ENCODE peak calls at places on chromosome 22, in eight cellular contexts. E is SK-N-SH, A is A549, V is MM.1S, I is cardiac muscle cell, T is left ventricle myocardium inferior, X is transverse colon, D is lower leg skin. N is an unnamed sample.

GRCh38 chr22:21448627-21449416 is 18.4 kb upstream of the TMEM191C start:
- DNase-seq in D (peak), I (no peak), A (no peak), T (no peak), E (no peak), V (no peak), X (no peak), N (no peak)

GRCh38 chr22:43320943-43321900 is 21.9 kb downstream of the SCUBE1 start:
- DNase-seq in V (no peak), D (no peak), T (no peak), E (no peak), I (no peak), X (no peak), A (no peak), N (no peak)

GRCh38 chr22:20810645-20811044 is 36.7 kb downstream of the SERPIND1 start:
- DNase-seq in V (no peak), E (no peak), A (no peak), I (no peak), X (no peak), D (peak), T (no peak), N (no peak)

GRCh38 chr22:20237480-20238440 is 30.4 kb downstream of the RTN4R start:
- DNase-seq in I (no peak), D (no peak), A (no peak), T (no peak), E (no peak), X (no peak), V (no peak), N (peak)

GRCh38 chr22:41523464-41524221 is 20.6 kb downstream of the POLR3H start:
- DNase-seq in E (peak), T (peak), I (no peak), A (no peak), X (no peak), V (no peak), D (no peak), N (no peak)

GRCh38 chr22:33108037-33108436 is 49.9 kb upstream of the SYN3 start:
- DNase-seq in E (no peak), V (no peak), I (no peak), A (no peak), T (no peak), D (no peak), X (no peak), N (no peak)

GRCh38 chr22:42353883-42354727 is 78.1 kb downstream of the NFAM1 start:
- DNase-seq in T (no peak), E (peak), X (no peak), I (no peak), V (no peak), A (no peak), D (no peak), N (no peak)

GRCh38 chr22:24516301-24516737 is 21.2 kb downstream of the UPB1 start:
- DNase-seq in X (no peak), D (no peak), A (peak), I (no peak), E (no peak), V (no peak), T (no peak), N (no peak)

GRCh38 chr22:38924197-38924952 is 33.0 kb upstream of the APOBEC3A start:
- DNase-seq in E (no peak), D (peak), I (peak), V (no peak), X (peak), A (peak), T (peak), N (no peak)

GRCh38 chr22:38257170-38257569 is 15.6 kb downstream of the TMEM184B start:
- DNase-seq in T (no peak), X (no peak), I (no peak), E (no peak), A (no peak), V (no peak), D (no peak), N (no peak)

GRCh38 chr22:30223303-30223702 is 23.3 kb downstream of the LIF start:
- DNase-seq in X (no peak), V (no peak), T (no peak), E (no peak), A (no peak), D (no peak), I (no peak), N (no peak)

GRCh38 chr22:19703869-19704268 is 10.4 kb upstream of the SEPTIN5 start:
- DNase-seq in A (no peak), X (no peak), T (no peak), D (peak), V (no peak), I (no peak), E (no peak), N (no peak)

GRCh38 chr22:48070083-48070482 is 1307.6 kb downstream of the TBC1D22A start:
- DNase-seq in A (no peak), V (no peak), D (no peak), X (no peak), I (no peak), E (no peak), T (no peak), N (no peak)

GRCh38 chr22:17552737-17553136 is 10.6 kb upstream of the SLC25A18 start:
- DNase-seq in X (no peak), V (no peak), E (no peak), D (peak), A (no peak), T (peak), I (peak), N (no peak)

GRCh38 chr22:19905619-19906276 is 35.8 kb upstream of the COMT start:
- DNase-seq in X (no peak), V (no peak), E (peak), T (no peak), I (peak), D (no peak), A (no peak), N (no peak)

GRCh38 chr22:17734197-17734596 is 40.1 kb downstream of the BID start:
- DNase-seq in D (no peak), V (no peak), X (no peak), T (no peak), A (no peak), E (no peak), I (no peak), N (no peak)

GRCh38 chr22:32518351-32518750 is 43.7 kb downstream of the FBXO7 start:
- DNase-seq in T (no peak), E (no peak), D (no peak), A (no peak), X (no peak), V (no peak), I (no peak), N (no peak)

GRCh38 chr22:39571538-39571937 is 985 bp downstream of the CACNA1I start:
- DNase-seq in T (no peak), I (no peak), D (no peak), X (no peak), A (no peak), E (no peak), V (no peak), N (no peak)

GRCh38 chr22:50225200-50225969 is 19.4 kb downstream of the TUBGCP6 start:
- DNase-seq in X (no peak), I (no peak), V (no peak), T (no peak), D (no peak), E (no peak), A (no peak), N (no peak)

GRCh38 chr22:39946571-39947407 is 13.4 kb upstream of the TMA7B start:
- DNase-seq in I (no peak), X (no peak), T (no peak), V (no peak), A (no peak), E (peak), D (no peak), N (no peak)

GRCh38 chr22:32985899-32986772 is 72.0 kb downstream of the SYN3 start:
- DNase-seq in D (peak), T (peak), X (peak), I (peak), V (peak), A (peak), E (peak), N (no peak)

GRCh38 chr22:44540756-44541670 is 43.0 kb upstream of the RTL6 start:
- DNase-seq in I (no peak), A (no peak), E (no peak), T (no peak), V (no peak), D (peak), X (no peak), N (no peak)

GRCh38 chr22:40203568-40203967 is 25.8 kb downstream of the TNRC6B start:
- DNase-seq in X (no peak), T (no peak), D (no peak), A (no peak), V (peak), I (no peak), E (no peak), N (peak)

GRCh38 chr22:44337658-44338004 is 24.9 kb upstream of the SHISAL1 start:
- DNase-seq in V (no peak), E (no peak), X (peak), T (no peak), I (peak), D (no peak), A (peak), N (no peak)

GRCh38 chr22:34293324-34293723 is 373.0 kb upstream of the LARGE1 start:
- DNase-seq in V (no peak), A (no peak), T (no peak), D (no peak), E (no peak), X (no peak), I (peak), N (no peak)

GRCh38 chr22:24108073-24108472 is 73.2 kb upstream of the SUSD2 start:
- DNase-seq in D (no peak), A (no peak), V (no peak), T (no peak), I (no peak), E (no peak), X (no peak), N (no peak)

GRCh38 chr22:24803064-24803542 is 2.9 kb upstream of the SGSM1 start:
- DNase-seq in I (peak), E (peak), A (peak), V (peak), D (peak), T (peak), X (peak), N (peak)

GRCh38 chr22:40578171-40578570 is 58.3 kb downstream of the MRTFA start:
- DNase-seq in X (no peak), I (no peak), E (no peak), T (no peak), D (no peak), A (no peak), V (no peak), N (no peak)

GRCh38 chr22:17009640-17010291 is 1.7 kb upstream of the GAB4 start:
- DNase-seq in E (no peak), X (no peak), A (no peak), T (no peak), D (no peak), V (no peak), I (no peak), N (no peak)

GRCh38 chr22:41911292-41911611 is 3.6 kb downstream of the SHISA8 start:
- DNase-seq in E (no peak), I (no peak), X (no peak), V (no peak), D (no peak), T (no peak), A (no peak), N (no peak)

GRCh38 chr22:32818446-32819115 is 17.1 kb downstream of the TIMP3 start:
- DNase-seq in A (no peak), V (no peak), T (no peak), I (peak), D (peak), E (no peak), X (no peak), N (no peak)

GRCh38 chr22:24333301-24333700 is 62.7 kb downstream of the SPECC1L start:
- DNase-seq in T (no peak), E (no peak), A (no peak), X (no peak), D (no peak), V (no peak), I (no peak), N (no peak)

GRCh38 chr22:38211556-38211955 is 9.8 kb downstream of the MAFF start:
- DNase-seq in X (no peak), E (no peak), A (no peak), I (no peak), T (no peak), V (no peak), D (no peak), N (no peak)

GRCh38 chr22:29207231-29207550 is 1.5 kb downstream of the EMID1 start:
- DNase-seq in T (no peak), X (no peak), A (no peak), I (no peak), E (no peak), V (no peak), D (no peak), N (no peak)

GRCh38 chr22:29209624-29209929 is 3.9 kb downstream of the EMID1 start:
- DNase-seq in T (no peak), A (no peak), I (no peak), E (no peak), X (no peak), D (no peak), V (no peak), N (no peak)

GRCh38 chr22:29207562-29208501 is 2.1 kb downstream of the EMID1 start:
- DNase-seq in X (no peak), E (peak), D (no peak), I (no peak), A (no peak), V (no peak), T (no peak), N (no peak)

GRCh38 chr22:29208879-29209623 is 3.4 kb downstream of the EMID1 start:
- DNase-seq in D (no peak), I (no peak), X (peak), A (no peak), V (no peak), E (peak), T (peak), N (no peak)

GRCh38 chr22:29208502-29208862 is 2.8 kb downstream of the EMID1 start:
- DNase-seq in T (no peak), I (no peak), V (no peak), X (no peak), A (no peak), D (no peak), E (peak), N (no peak)
- H3K4me3 ChIP-seq in T (no peak), I (no peak), V (no peak), X (no peak), A (no peak), D (no peak), E (no peak), N (no peak)

GRCh38 chr22:27775087-27775697 is 26.4 kb downstream of the MN1 start:
- DNase-seq in V (no peak), X (no peak), A (no peak), T (no peak), D (no peak), I (no peak), E (no peak), N (no peak)

GRCh38 chr22:27776410-27776958 is 25.1 kb downstream of the MN1 start:
- DNase-seq in A (no peak), T (no peak), X (no peak), I (no peak), D (no peak), V (no peak), E (peak), N (no peak)

GRCh38 chr22:27778299-27779090 is 23.1 kb downstream of the MN1 start:
- DNase-seq in A (no peak), T (no peak), I (no peak), X (no peak), E (no peak), D (no peak), V (no peak), N (no peak)

GRCh38 chr22:27775698-27776409 is 25.7 kb downstream of the MN1 start:
- DNase-seq in A (no peak), I (peak), V (no peak), T (no peak), D (no peak), X (no peak), E (peak), N (no peak)

DNA sequence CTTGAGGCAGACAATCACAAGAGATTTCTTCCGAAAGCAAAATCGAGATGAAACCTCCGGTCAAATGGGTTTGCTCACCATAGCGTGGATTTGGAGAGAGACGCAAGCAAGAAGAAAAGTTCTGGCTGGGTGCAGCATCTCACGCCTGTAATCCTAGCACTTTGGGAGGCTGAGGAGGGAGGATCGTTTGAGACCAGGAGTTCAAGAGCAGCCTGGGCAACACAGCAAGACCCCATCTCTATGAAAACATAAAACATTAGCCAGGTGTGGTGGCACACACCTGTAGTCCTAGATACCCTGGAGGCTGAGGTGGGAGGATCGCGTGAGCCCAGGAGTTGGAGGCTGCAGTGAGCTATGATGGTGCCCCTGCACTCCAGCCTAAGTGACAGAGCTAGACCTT is 24.4 kb downstream of the MN1 start:
- DNase-seq in X (no peak), D (no peak), E (no peak), T (no peak), I (no peak), V (no peak), A (no peak), N (no peak)
- H3K4me3 ChIP-seq in X (no peak), D (no peak), E (no peak), T (peak), I (no peak), V (no peak), A (no peak), N (no peak)

GRCh38 chr22:46349681-46350080 is 14.2 kb downstream of the TRMU start:
- DNase-seq in X (no peak), A (no peak), V (no peak), D (no peak), E (no peak), T (no peak), I (no peak), N (no peak)
- H3K4me3 ChIP-seq in X (no peak), A (no peak), V (no peak), D (no peak), E (no peak), T (no peak), I (no peak), N (no peak)

GRCh38 chr22:49134076-49134475 is 693.6 kb downstream of the BRD1 start:
- DNase-seq in T (no peak), I (no peak), E (no peak), A (no peak), D (peak), V (no peak), X (no peak), N (no peak)

GRCh38 chr22:49133541-49133940 is 694.1 kb downstream of the BRD1 start:
- DNase-seq in X (no peak), E (no peak), I (no peak), T (no peak), V (no peak), D (peak), A (no peak), N (no peak)

GRCh38 chr22:49136041-49136815 is 691.4 kb downstream of the BRD1 start:
- DNase-seq in E (no peak), I (no peak), V (no peak), A (no peak), D (peak), X (no peak), T (no peak), N (no peak)

GRCh38 chr22:49129736-49130135 is 697.9 kb downstream of the BRD1 start:
- DNase-seq in I (no peak), E (no peak), T (no peak), D (peak), X (no peak), V (no peak), A (no peak), N (no peak)

GRCh38 chr22:49132009-49132408 is 695.7 kb downstream of the BRD1 start:
- DNase-seq in I (no peak), D (no peak), X (no peak), T (no peak), E (no peak), A (no peak), V (no peak), N (no peak)
- H3K4me3 ChIP-seq in I (no peak), D (no peak), X (no peak), T (no peak), E (no peak), A (no peak), V (no peak), N (no peak)

GRCh38 chr22:22903355-22903777 is 15.8 kb downstream of the IGLL5 start:
- DNase-seq in V (no peak), X (no peak), I (no peak), A (no peak), D (no peak), T (no peak), E (no peak), N (no peak)

GRCh38 chr22:22897036-22897435 is 9.4 kb downstream of the IGLL5 start:
- DNase-seq in A (no peak), T (no peak), D (peak), V (peak), X (no peak), I (no peak), E (no peak), N (no peak)

GRCh38 chr22:22902247-22902962 is 14.8 kb downstream of the IGLL5 start:
- DNase-seq in V (no peak), D (no peak), A (no peak), E (no peak), X (no peak), I (no peak), T (no peak), N (no peak)

GRCh38 chr22:22897947-22898346 is 10.3 kb downstream of the IGLL5 start:
- DNase-seq in I (no peak), D (peak), E (no peak), V (no peak), T (no peak), X (no peak), A (no peak), N (no peak)

GRCh38 chr22:22901578-22902218 is 14.1 kb downstream of the IGLL5 start:
- DNase-seq in V (no peak), X (no peak), E (no peak), T (no peak), I (no peak), D (no peak), A (no peak), N (no peak)
- H3K4me3 ChIP-seq in V (no peak), X (no peak), E (no peak), T (no peak), I (no peak), D (no peak), A (no peak), N (no peak)

GRCh38 chr22:46082633-46083032 is 67.7 kb upstream of the PPARA start:
- DNase-seq in X (no peak), I (no peak), E (no peak), A (no peak), V (no peak), D (peak), T (no peak), N (no peak)
- H3K4me3 ChIP-seq in X (no peak), I (no peak), E (peak), A (peak), V (no peak), D (no peak), T (peak), N (no peak)

GRCh38 chr22:26515938-26516337 is 3.7 kb upstream of the TFIP11 start:
- DNase-seq in A (no peak), X (no peak), V (no peak), D (no peak), E (no peak), I (no peak), T (no peak), N (no peak)

GRCh38 chr22:26514419-26515161 is 2.3 kb upstream of the TFIP11 start:
- DNase-seq in D (no peak), I (no peak), A (no peak), E (no peak), T (no peak), X (no peak), V (no peak), N (no peak)

GRCh38 chr22:26516503-26516902 is 4.2 kb upstream of the TFIP11 start:
- DNase-seq in A (no peak), I (no peak), V (no peak), T (no peak), D (no peak), E (no peak), X (no peak), N (no peak)

GRCh38 chr22:26512149-26512793 is at the start of gene TFIP11:
- DNase-seq in D (peak), I (peak), A (peak), E (peak), X (peak), T (peak), V (peak), N (peak)

DNA sequence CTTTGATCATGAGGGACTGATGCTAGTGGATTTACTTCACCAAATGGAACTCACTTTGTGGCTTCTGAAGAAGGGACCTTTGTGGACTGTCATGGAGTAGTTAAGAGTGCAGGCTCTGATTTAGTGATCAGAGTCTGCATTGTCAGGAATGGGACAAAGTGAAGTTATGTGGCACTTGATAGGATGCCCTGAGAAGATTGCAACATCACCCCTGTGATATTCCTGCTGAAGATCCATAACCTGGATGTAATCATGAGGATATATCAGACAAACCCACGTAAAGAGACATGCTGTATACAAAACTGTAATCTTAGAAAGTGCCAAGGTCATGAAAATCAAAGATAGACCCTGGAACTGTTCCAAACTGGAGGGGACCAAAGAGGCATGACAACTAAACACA is 1.6 kb upstream of the TFIP11 start:
- DNase-seq in D (no peak), A (no peak), T (no peak), E (no peak), X (no peak), V (no peak), I (no peak), N (no peak)
- H3K4me3 ChIP-seq in D (no peak), A (no peak), T (no peak), E (peak), X (no peak), V (no peak), I (no peak), N (no peak)

GRCh38 chr22:11066458-11067285 is 4461.3 kb upstream of the OR11H1 start:
- DNase-seq in D (peak), T (no peak), V (no peak), E (peak), X (no peak), I (no peak), A (no peak), N (no peak)
- H3K4me3 ChIP-seq in D (no peak), T (no peak), V (no peak), E (no peak), X (no peak), I (no peak), A (no peak), N (no peak)

GRCh38 chr22:31347251-31348008 is 1.3 kb upstream of the PATZ1 start:
- DNase-seq in D (peak), A (peak), T (peak), E (peak), V (peak), X (peak), I (peak), N (peak)
- H3K4me3 ChIP-seq in D (peak), A (peak), T (peak), E (peak), V (peak), X (peak), I (peak), N (peak)